ENCODE peak calls at places on chromosome 15, in four cellular contexts. One of them, this sample, is unnamed.

GRCh38 chr15:92158426-92158825 is 235.3 kb upstream of the ST8SIA2 start:
- DNase-seq in SJSA1: no peak
- DNase-seq in heart right ventricle: no peak
- DNase-seq in DND-41: no peak
- DNase-seq in this sample: peak; percentile 8

GRCh38 chr15:60022379-60022741 is 18.2 kb downstream of the FOXB1 start:
- DNase-seq in SJSA1: no peak
- DNase-seq in heart right ventricle: no peak
- DNase-seq in DND-41: no peak
- DNase-seq in this sample: no peak

GRCh38 chr15:27816790-27817189 is 282.3 kb downstream of the OCA2 start:
- DNase-seq in SJSA1: no peak
- DNase-seq in heart right ventricle: no peak
- DNase-seq in DND-41: no peak
- DNase-seq in this sample: no peak

GRCh38 chr15:26721231-26721630 is 51.6 kb downstream of the GABRB3 start:
- DNase-seq in SJSA1: no peak
- DNase-seq in heart right ventricle: no peak
- DNase-seq in DND-41: no peak
- DNase-seq in this sample: no peak

GRCh38 chr15:93894438-93894837 is 336.9 kb upstream of the MCTP2 start:
- DNase-seq in SJSA1: no peak
- DNase-seq in heart right ventricle: no peak
- DNase-seq in DND-41: no peak
- DNase-seq in this sample: no peak

GRCh38 chr15:85892232-85892631 is 97.5 kb upstream of the KLHL25 start:
- DNase-seq in SJSA1: no peak
- DNase-seq in heart right ventricle: no peak
- DNase-seq in DND-41: no peak
- DNase-seq in this sample: no peak

GRCh38 chr15:52790941-52791751 is 1.0 kb upstream of the ONECUT1 start:
- DNase-seq in SJSA1: no peak
- DNase-seq in heart right ventricle: no peak
- DNase-seq in DND-41: no peak
- DNase-seq in this sample: no peak

GRCh38 chr15:32979710-32980109 is 214.8 kb downstream of the FMN1 start:
- DNase-seq in SJSA1: peak; percentile 75
- DNase-seq in heart right ventricle: no peak
- DNase-seq in DND-41: no peak
- DNase-seq in this sample: no peak

GRCh38 chr15:31024330-31024729 is 32.9 kb upstream of the MTMR10 start:
- DNase-seq in SJSA1: peak; percentile 93
- DNase-seq in heart right ventricle: no peak
- DNase-seq in DND-41: no peak
- DNase-seq in this sample: no peak

GRCh38 chr15:41990691-41991090 is 18.3 kb upstream of the EHD4 start:
- DNase-seq in SJSA1: no peak
- DNase-seq in heart right ventricle: no peak
- DNase-seq in DND-41: no peak
- DNase-seq in this sample: no peak

GRCh38 chr15:33926260-33926659 is 42.0 kb upstream of the CHRM5 start:
- DNase-seq in SJSA1: no peak
- DNase-seq in heart right ventricle: no peak
- DNase-seq in DND-41: no peak
- DNase-seq in this sample: no peak

GRCh38 chr15:74419432-74419831 is 14.3 kb downstream of the SEMA7A start:
- DNase-seq in SJSA1: no peak
- DNase-seq in heart right ventricle: no peak
- DNase-seq in DND-41: no peak
- DNase-seq in this sample: no peak

GRCh38 chr15:74420193-74420905 is 13.4 kb downstream of the SEMA7A start:
- DNase-seq in SJSA1: peak; percentile 53
- DNase-seq in heart right ventricle: peak; percentile 30
- DNase-seq in DND-41: no peak
- DNase-seq in this sample: no peak

GRCh38 chr15:74417230-74417629 is 16.5 kb downstream of the SEMA7A start:
- DNase-seq in SJSA1: peak; percentile 73
- DNase-seq in heart right ventricle: peak; percentile 32
- DNase-seq in DND-41: no peak
- DNase-seq in this sample: no peak

GRCh38 chr15:74417670-74418069 is 16.1 kb downstream of the SEMA7A start:
- DNase-seq in SJSA1: no peak
- DNase-seq in heart right ventricle: no peak
- DNase-seq in DND-41: no peak
- DNase-seq in this sample: no peak

DNA sequence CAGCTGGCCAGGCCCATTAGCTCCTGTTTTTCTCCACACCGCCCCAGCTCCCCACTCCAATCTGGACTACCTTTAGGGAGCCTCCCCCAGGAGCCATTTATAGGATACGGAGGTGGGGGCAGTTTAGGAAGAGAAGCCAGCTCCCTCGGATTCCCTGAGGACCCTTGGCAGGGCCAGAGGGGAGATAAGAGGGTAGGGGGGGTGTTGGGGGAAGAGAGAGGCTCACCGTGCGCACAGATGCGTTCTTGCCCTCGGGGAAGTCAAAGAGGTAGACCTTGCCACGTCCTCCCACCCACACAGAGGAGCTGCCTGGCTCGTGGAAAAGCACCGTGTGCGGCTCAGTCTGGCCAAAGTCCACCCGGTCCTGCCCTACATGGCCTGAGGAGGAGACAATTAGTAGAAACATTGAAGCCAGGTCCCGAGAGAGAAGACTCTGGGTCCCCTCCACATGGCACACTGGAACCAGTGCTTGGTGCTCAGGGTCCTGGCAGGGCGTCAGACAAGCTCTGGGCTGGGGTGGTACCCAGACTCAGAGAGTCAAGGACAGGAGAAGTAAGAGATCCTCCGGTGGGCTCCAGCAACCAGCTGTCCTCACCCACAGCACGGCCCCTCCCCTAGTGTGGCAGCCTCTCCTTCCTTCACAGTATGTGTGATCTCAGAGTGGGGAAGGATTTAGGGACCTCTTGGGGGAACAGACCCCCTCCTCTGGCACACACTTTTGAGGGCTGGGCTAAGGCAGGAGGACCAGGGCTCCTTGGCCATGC is 15.0 kb downstream of the SEMA7A start:
- DNase-seq in SJSA1: no peak
- DNase-seq in heart right ventricle: no peak
- DNase-seq in DND-41: no peak
- DNase-seq in this sample: no peak
- H3K27ac ChIP-seq in SJSA1: no peak overlapping the region
- H3K27ac ChIP-seq in heart right ventricle: no peak overlapping the region
- H3K27ac ChIP-seq in DND-41: no peak overlapping the region
- H3K27ac ChIP-seq in this sample: no peak overlapping the region

GRCh38 chr15:100929641-100930042 is 10.5 kb downstream of the LRRK1 start:
- DNase-seq in SJSA1: no peak
- DNase-seq in heart right ventricle: no peak
- DNase-seq in DND-41: no peak
- DNase-seq in this sample: no peak
- H3K27ac ChIP-seq in SJSA1: no peak overlapping the region
- H3K27ac ChIP-seq in heart right ventricle: no peak overlapping the region
- H3K27ac ChIP-seq in DND-41: no peak overlapping the region
- H3K27ac ChIP-seq in this sample: no peak overlapping the region

DNA sequence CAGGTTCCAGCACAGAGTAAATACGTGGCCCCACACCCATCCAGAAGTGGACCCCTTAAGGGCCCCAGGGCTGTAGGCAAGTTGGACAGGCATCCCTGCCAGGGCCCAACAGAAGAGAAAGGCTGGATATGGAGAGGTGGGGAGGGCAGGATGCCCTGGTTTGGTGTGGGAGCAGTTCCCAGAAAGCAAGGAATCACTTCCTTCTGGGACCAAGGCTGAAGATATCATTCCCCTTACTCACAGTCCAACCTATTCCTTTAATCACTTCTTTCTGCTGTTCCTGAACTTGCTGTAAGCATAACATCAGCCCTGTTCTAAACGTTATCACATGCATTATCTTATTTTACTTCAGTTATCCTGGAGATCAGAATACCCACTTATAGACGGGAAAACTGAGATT is 6.1 kb upstream of the MESP2 start:
- DNase-seq in SJSA1: no peak
- DNase-seq in heart right ventricle: no peak
- DNase-seq in DND-41: no peak
- DNase-seq in this sample: no peak
- H3K27ac ChIP-seq in SJSA1: no peak overlapping the region
- H3K27ac ChIP-seq in heart right ventricle: no peak overlapping the region
- H3K27ac ChIP-seq in DND-41: no peak overlapping the region
- H3K27ac ChIP-seq in this sample: no peak overlapping the region

GRCh38 chr15:71733122-71733521 is 77.2 kb upstream of the NR2E3 start:
- DNase-seq in SJSA1: no peak
- DNase-seq in heart right ventricle: no peak
- DNase-seq in DND-41: no peak
- DNase-seq in this sample: no peak
- H3K27ac ChIP-seq in SJSA1: no peak overlapping the region
- H3K27ac ChIP-seq in heart right ventricle: no peak overlapping the region
- H3K27ac ChIP-seq in DND-41: no peak overlapping the region
- H3K27ac ChIP-seq in this sample: no peak overlapping the region

GRCh38 chr15:46277451-46277850 is 642.6 kb downstream of the SQOR start:
- DNase-seq in SJSA1: no peak
- DNase-seq in heart right ventricle: no peak
- DNase-seq in DND-41: no peak
- DNase-seq in this sample: no peak
- H3K27ac ChIP-seq in SJSA1: no peak overlapping the region
- H3K27ac ChIP-seq in heart right ventricle: no peak overlapping the region
- H3K27ac ChIP-seq in DND-41: no peak overlapping the region
- H3K27ac ChIP-seq in this sample: no peak overlapping the region